ENCODE peak calls at places on chromosomes 16 and 17, in four cellular contexts. O is K562, J is H1, Z is HepG2. I is an unnamed sample.

GRCh38 chr16:27943766-27944165 is 119.7 kb downstream of the GSG1L start:
- DNase-seq in O (no peak), J (no peak), Z (no peak), I (no peak)

GRCh38 chr17:67162771-67163170 is 82.2 kb downstream of the HELZ start:
- DNase-seq in O (no peak), J (no peak), Z (no peak), I (no peak)

GRCh38 chr17:56756536-56756935 is 77.2 kb downstream of the C17orf67 start:
- DNase-seq in O (no peak), J (no peak), Z (peak), I (no peak)

GRCh38 chr16:56211471-56211944 is 20.2 kb downstream of the GNAO1 start:
- DNase-seq in O (no peak), J (no peak), Z (no peak), I (no peak)

GRCh38 chr17:74917430-74917829 is 5.6 kb downstream of the USH1G start:
- DNase-seq in O (no peak), J (no peak), Z (no peak), I (no peak)

GRCh38 chr16:82470506-82471196 is 156.1 kb upstream of the CDH13 start:
- DNase-seq in O (no peak), J (no peak), Z (peak), I (no peak)

GRCh38 chr17:75118307-75118706 is 8.5 kb downstream of the ARMC7 start:
- DNase-seq in O (no peak), J (no peak), Z (no peak), I (no peak)

GRCh38 chr17:7572588-7573323 is 6.7 kb upstream of the CD68 start:
- DNase-seq in O (peak), J (peak), Z (peak), I (peak)

GRCh38 chr16:57045694-57046381 is 46.5 kb upstream of the CPNE2 start:
- DNase-seq in O (peak), J (peak), Z (peak), I (peak)

GRCh38 chr17:47687748-47688147 is 6.2 kb upstream of the TBKBP1 start:
- DNase-seq in O (no peak), J (peak), Z (no peak), I (no peak)

GRCh38 chr16:58848662-58849002 is 114.5 kb upstream of the GOT2 start:
- DNase-seq in O (no peak), J (no peak), Z (no peak), I (no peak)

GRCh38 chr17:77959926-77960521 is 1.5 kb downstream of the TNRC6C start:
- DNase-seq in O (no peak), J (no peak), Z (no peak), I (no peak)

GRCh38 chr17:61457226-61457983 is 5.2 kb downstream of the TBX4 start:
- DNase-seq in O (no peak), J (peak), Z (no peak), I (no peak)

GRCh38 chr16:82011199-82011641 is at the start of gene SDR42E1:
- DNase-seq in O (peak), J (no peak), Z (no peak), I (peak)

GRCh38 chr16:67431077-67431804 is at the start of gene HSD11B2:
- DNase-seq in O (peak), J (peak), Z (no peak), I (no peak)

GRCh38 chr17:42402121-42402516 is 13.9 kb upstream of the STAT3 start:
- DNase-seq in O (no peak), J (no peak), Z (no peak), I (no peak)

GRCh38 chr16:17617021-17617420 is 146.3 kb upstream of the XYLT1 start:
- DNase-seq in O (no peak), J (no peak), Z (no peak), I (no peak)

GRCh38 chr17:66348605-66349165 is 46.3 kb downstream of the PRKCA start:
- DNase-seq in O (peak), J (no peak), Z (peak), I (no peak)

DNA sequence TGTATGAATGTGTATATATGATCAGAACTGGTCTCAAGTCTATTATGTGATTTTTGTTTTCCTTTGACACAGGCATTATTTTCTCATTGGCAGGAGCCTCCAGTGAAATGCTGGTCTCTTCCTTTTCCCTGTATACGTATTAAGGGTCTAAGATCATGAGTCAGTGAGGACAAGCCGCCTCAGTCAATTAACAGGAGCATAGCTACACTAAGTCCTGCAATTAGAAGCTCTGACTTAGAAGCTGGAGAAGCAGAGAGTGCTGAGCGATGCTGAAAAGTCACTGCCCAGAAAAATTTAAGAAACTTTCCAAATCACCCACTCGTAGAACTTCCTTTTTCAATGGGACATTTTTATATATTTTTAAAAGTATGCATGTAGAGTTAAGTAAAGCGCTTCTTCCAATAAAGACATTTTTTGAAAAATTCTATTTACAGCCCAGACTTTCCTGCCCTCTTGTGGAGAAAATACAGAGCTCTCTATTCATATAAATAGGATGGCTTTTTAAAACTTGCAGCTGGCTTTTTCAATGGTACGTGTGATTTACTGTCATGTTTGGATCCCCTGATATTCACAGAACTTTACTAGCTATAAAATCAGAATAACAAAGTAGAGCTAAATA is 70.1 kb upstream of the PSMD7 start:
- DNase-seq in O (no peak), J (no peak), Z (no peak), I (no peak)
- TF ChIP-seq HDAC6 in O (no peak), J (no peak), Z (no peak), I (no peak)

GRCh38 chr17:31067699-31068184 is 27.0 kb upstream of the NF1 start:
- DNase-seq in O (no peak), J (no peak), Z (peak), I (no peak)
- TF ChIP-seq HDAC6 in O (no peak), J (no peak), Z (no peak), I (no peak)

GRCh38 chr16:762595-763268 is 2.2 kb downstream of the MSLN start:
- DNase-seq in O (no peak), J (no peak), Z (no peak), I (no peak)
- TF ChIP-seq HDAC6 in O (no peak), J (no peak), Z (no peak), I (no peak)

GRCh38 chr17:79043931-79044320 is 20.0 kb downstream of the C1QTNF1 start:
- DNase-seq in O (no peak), J (no peak), Z (no peak), I (no peak)

GRCh38 chr17:79043191-79043930 is 19.4 kb downstream of the C1QTNF1 start:
- DNase-seq in O (no peak), J (no peak), Z (no peak), I (no peak)

GRCh38 chr17:79041723-79042420 is 17.9 kb downstream of the C1QTNF1 start:
- DNase-seq in O (no peak), J (no peak), Z (no peak), I (no peak)

GRCh38 chr17:79041041-79041570 is 17.1 kb downstream of the C1QTNF1 start:
- DNase-seq in O (no peak), J (no peak), Z (no peak), I (no peak)

DNA sequence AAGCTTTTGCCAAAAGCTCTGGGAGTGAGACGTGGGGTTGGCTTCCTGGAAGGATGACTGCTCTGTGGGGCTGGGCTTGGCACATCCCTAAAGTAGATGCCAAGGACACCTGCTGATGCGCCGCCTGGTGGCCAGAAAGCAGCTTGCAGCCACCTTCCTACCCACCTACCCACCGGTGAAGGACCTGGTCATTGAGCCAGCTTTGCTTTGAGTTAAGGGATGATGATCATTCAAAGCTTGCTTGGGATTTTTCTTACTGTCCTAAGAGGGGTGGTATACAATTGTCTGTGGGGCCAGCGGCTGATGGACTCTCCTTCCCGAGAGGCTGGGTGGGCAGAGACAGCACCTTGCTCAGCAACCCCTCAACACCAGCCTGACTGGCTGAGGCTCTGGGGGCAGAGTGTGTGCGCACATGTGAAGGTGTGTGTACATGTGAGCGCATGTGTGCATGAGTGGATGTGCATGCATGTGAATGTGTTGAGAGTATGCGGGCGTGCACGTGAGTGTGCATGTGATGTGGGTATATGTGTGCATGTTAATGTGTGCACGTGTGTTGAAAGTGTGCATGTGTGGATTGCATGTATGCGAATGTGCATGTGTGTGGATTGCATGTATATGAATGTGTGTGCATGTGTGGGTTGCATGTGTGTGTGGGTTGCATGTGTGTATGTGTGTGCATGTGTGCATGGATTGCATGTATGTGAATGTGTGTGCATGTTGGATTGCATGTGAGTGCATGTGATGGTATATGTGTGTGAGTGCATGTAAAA is 18.6 kb downstream of the C1QTNF1 start:
- DNase-seq in O (peak), J (peak), Z (peak), I (no peak)
- TF ChIP-seq HDAC6 in O (no peak), J (no peak), Z (no peak), I (no peak)

GRCh38 chr16:25317732-25318316 is 60.2 kb upstream of the ZKSCAN2 start:
- DNase-seq in O (no peak), J (no peak), Z (no peak), I (no peak)
- TF ChIP-seq HDAC6 in O (no peak), J (no peak), Z (no peak), I (no peak)

GRCh38 chr17:63775420-63775819 is 1.4 kb downstream of the DDX42 start:
- DNase-seq in O (no peak), J (no peak), Z (no peak), I (no peak)
- TF ChIP-seq HDAC6 in O (no peak), J (no peak), Z (no peak), I (no peak)

DNA sequence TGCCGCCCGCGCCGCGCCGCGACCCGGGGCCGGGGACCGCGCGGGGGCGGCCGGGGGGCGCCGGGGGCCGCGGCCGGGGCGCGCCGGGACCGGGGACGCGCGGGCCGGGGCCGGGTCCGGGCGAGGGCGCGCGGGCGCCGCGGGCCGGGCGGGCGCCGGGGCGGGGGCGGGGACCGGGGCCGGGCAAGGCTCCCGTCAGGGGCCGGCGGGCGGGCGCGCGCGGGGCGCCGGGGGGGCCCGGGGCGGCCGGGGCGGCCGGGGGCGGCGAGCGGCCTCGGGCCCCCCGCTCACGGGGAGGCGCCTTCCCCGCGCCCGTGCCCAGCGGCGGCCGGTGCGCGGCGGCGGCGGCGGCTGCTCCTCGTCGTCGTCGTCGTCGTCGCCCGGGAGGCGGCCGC is 586 bp downstream of the ZCCHC14 start:
- DNase-seq in O (peak), J (no peak), Z (no peak), I (no peak)
- TF ChIP-seq HDAC6 in O (no peak), J (no peak), Z (no peak), I (no peak)

DNA sequence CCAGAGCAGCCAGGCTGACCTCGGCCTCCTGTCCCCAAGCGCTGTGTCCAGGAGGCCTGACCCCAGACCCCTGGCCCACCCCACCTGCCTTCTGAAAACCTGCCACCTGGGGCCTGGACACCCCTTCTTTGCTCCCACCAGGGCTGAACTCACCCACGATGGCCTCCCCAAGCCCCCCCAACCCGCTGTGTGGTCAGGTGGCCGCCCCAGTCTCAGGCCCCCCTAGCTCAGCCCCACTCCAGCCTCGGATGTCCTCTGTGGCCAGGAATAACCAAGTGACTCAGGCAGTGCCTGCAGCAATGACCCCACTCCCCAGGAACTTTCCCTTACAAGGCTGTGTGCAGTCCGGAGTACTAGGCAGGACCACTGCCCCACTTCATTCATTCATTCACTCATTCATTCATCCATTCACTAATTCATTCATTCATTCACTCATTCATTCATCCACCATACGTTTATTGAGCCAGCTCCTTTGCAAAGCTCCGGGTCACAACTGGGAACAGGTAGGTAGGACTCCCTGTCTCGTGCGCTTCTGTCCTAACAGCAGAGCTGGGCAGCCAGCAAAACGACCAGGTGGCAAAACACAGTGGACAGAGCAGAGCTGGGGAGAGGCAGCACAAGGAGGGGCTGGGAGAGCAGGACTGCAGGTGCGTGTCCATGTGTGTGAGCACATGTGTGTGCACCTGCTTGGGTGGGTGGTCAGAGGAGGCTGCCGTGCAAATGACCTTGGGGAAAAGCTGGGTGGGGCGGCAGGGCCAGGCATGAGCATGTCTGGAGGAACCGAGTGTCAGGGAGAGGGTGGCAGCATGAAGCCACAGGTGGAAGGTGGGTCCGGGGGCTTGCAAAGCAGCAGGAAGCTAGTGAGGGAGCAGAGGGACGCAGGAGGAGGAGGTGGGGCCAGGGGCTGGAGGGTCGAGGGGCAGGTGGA is 75.8 kb upstream of the CBX4 start:
- DNase-seq in O (no peak), J (no peak), Z (no peak), I (no peak)
- TF ChIP-seq HDAC6 in O (no peak), J (no peak), Z (no peak), I (no peak)

I was measured in GM12878.